ENCODE peak calls at places on chromosomes 11 and 22, in five cellular contexts. U is IMR-90, S is body of pancreas, I is gastrocnemius medialis, R is sigmoid colon. E is an unnamed sample. For H3K4me1, the result is how much of the 10 kb centered on the place peaks cover.

GRCh38 chr11:12556788-12557384 is 117.3 kb upstream of the TEAD1 start:
- DNase-seq in S (peak), I (no peak), U (peak), R (peak), E (peak)

GRCh38 chr11:130535530-130535929 is 87.1 kb downstream of the ADAMTS15 start:
- DNase-seq in I (no peak), S (no peak), R (no peak), U (no peak), E (no peak)

GRCh38 chr11:47987781-47988180 is 7.4 kb downstream of the PTPRJ start:
- DNase-seq in R (peak), S (no peak), U (no peak), I (no peak), E (no peak)

GRCh38 chr11:5701184-5701583 is 11.6 kb downstream of the TRIM22 start:
- DNase-seq in R (no peak), U (no peak), I (no peak), S (no peak), E (no peak)

GRCh38 chr11:45212566-45213315 is 66.3 kb downstream of the PRDM11 start:
- DNase-seq in S (no peak), R (peak), U (no peak), I (no peak), E (no peak)

GRCh38 chr11:80031014-80031565 is 590.3 kb upstream of the TENM4 start:
- DNase-seq in I (no peak), U (no peak), R (no peak), S (no peak), E (no peak)

GRCh38 chr22:39519681-39520053 is 695 bp upstream of the ATF4 start:
- DNase-seq in U (no peak), S (peak), R (peak), I (peak), E (peak)

GRCh38 chr11:20156876-20157613 is 3.2 kb downstream of the DBX1 start:
- DNase-seq in I (no peak), R (no peak), U (no peak), S (no peak), E (no peak)

GRCh38 chr11:67662142-67662805 is 11.7 kb upstream of the ACY3 start:
- DNase-seq in R (no peak), S (no peak), U (no peak), I (no peak), E (no peak)

GRCh38 chr22:43951966-43952365 is 3.3 kb upstream of the SAMM50 start:
- DNase-seq in I (no peak), U (no peak), R (no peak), S (no peak), E (no peak)

GRCh38 chr11:15972838-15973237 is 383.5 kb downstream of the SOX6 start:
- DNase-seq in I (no peak), U (no peak), R (no peak), S (no peak), E (no peak)

GRCh38 chr11:43937434-43938411 is 4.7 kb upstream of the C11orf96 start:
- DNase-seq in S (no peak), I (no peak), R (no peak), U (peak), E (no peak)

GRCh38 chr11:66280428-66280827 is 2.5 kb downstream of the CNIH2 start:
- DNase-seq in R (no peak), U (no peak), I (no peak), S (no peak), E (no peak)

GRCh38 chr11:117426297-117426685 is 98.6 kb downstream of the CEP164 start:
- DNase-seq in S (peak), R (peak), U (peak), I (no peak), E (peak)

DNA sequence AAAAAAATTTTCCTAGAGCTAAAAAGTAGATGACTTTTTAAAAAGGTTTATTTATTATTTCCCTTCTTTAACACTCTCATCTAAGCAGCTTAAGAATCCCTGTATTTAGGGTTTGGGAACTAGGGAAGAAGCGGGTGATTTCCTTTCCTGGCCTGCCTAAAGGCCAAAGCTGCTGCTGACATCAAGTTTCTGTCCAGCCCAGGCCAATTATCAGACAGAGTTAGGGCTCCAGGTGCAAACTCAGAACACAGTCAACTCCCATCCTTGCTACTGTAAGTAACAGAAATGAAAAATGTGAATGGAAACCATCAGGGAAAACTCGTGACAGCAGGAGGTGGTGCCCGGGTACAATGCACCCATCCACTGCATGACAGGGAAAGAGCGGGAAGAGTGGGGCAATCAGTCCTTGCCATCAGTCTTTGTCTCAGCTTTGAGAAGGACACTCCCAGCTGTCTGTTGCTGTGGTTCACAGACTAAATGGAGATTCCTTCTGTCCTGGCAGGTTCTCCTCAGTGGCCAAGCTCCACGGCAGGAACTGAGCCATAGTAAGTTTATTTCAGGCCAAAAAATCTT is 109.0 kb downstream of the CCDC81 start:
- DNase-seq in I (no peak), R (no peak), S (no peak), U (no peak), E (no peak)
- H3K4me1 ChIP-seq in I (under half), R (under half), S (under half), U (under half), E (under half)

GRCh38 chr11:62336949-62337681 is at the start of gene ASRGL1:
- DNase-seq in U (peak), R (peak), S (peak), I (peak), E (peak)
- TF ChIP-seq POLR2A in U (no peak), R (no peak), S (peak), I (peak), E (peak)

GRCh38 chr22:46618104-46618647 is 2.0 kb upstream of the GRAMD4 start:
- DNase-seq in U (no peak), S (no peak), R (no peak), I (no peak), E (no peak)

GRCh38 chr22:46619240-46619829 is 851 bp upstream of the GRAMD4 start:
- DNase-seq in S (no peak), I (no peak), R (no peak), U (no peak), E (no peak)

GRCh38 chr22:46620588-46621242 is 529 bp downstream of the GRAMD4 start:
- DNase-seq in I (no peak), R (peak), S (no peak), U (no peak), E (no peak)

GRCh38 chr22:46618667-46619066 is 1.5 kb upstream of the GRAMD4 start:
- DNase-seq in R (no peak), I (no peak), S (no peak), U (no peak), E (no peak)

DNA sequence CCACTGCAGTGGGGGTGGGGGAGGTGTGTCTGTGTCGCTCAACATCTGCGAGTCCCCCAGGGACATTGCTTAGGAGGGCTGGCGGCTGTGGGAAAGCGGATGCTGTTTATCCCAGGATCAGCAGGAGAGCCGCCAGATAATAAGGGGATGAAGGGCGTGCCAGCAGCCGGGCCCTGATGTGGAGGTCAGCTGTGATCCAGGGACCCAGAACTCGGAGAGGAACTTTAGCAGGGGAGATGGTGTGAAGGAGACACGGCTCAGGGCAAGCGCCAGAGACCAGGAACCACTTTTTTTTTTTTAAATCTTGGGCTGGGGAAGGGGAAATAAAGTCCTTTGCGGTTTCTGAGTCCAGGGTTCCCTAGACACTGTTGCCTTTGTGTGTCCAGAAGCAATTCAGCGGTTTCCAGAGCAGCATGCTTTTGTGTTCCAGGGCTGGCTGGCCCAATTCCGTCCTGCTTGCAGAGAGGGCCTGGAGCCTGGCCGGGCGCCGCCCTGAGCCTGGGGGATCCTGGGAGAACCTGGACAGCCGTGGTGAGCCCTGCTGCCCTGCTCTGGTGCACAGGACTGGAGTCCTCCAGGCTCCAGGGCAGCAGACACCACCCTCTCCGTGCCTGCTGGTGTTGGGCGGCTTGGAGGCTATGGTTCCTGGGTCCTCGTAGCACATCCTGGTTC is at the start of gene GRAMD4:
- DNase-seq in R (peak), I (no peak), S (no peak), U (no peak), E (peak)
- H3K4me3 ChIP-seq in R (no peak), I (no peak), S (no peak), U (no peak), E (no peak)

DNA sequence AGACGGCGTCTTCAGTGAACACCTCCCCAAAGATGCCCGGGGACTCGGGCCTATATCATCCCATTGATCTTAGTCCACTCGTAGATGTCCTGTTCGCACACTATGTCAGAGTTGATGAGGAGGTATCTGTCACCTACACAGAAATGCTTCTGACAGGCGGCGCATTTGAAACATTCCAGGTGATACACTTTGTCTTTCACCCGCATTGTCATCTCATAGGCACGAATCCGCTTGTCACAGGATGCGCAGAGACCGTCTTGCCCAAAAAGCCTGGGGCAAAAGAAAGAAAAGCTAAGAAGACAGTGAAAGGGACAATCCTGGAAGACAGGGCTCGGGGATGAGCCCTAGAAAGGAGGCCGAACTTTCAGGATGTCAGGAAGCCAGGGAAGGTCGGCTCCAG is 32.6 kb downstream of the LMO2 start:
- DNase-seq in I (no peak), U (no peak), S (no peak), R (no peak), E (no peak)
- H3K4me1 ChIP-seq in I (under half), U (under half), S (under half), R (under half), E (under half)

DNA sequence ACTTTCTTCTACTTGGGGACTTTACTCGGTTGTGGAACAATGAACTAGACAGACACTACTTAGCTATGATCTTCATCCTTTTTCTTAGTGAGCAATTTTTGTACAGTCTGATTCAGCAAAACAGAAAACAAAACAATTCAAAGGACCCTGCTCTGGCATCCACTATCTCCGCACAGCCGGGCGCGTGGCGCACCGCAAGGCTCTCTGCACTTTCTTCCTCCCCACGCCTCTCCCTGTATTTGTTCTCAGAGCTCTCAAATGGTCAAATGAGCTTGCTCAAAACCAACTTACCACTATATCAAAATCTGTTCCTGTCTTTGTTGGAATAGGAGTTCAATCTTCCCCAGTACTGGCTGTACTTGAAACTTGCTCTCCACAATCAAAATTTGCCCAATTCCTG is 7.4 kb downstream of the EEF1G start:
- DNase-seq in S (no peak), U (no peak), R (no peak), I (no peak), E (no peak)
- TF ChIP-seq POLR2A in S (no peak), U (no peak), R (no peak), I (no peak), E (no peak)

GRCh38 chr22:30998329-30998728 is 29.3 kb downstream of the TUG1 start:
- DNase-seq in R (no peak), S (no peak), U (no peak), I (no peak), E (no peak)

GRCh38 chr22:30994960-30995359 is 25.9 kb downstream of the TUG1 start:
- DNase-seq in U (no peak), I (no peak), S (no peak), R (no peak), E (no peak)

GRCh38 chr22:30992565-30992964 is 23.5 kb downstream of the TUG1 start:
- DNase-seq in S (no peak), R (no peak), U (no peak), I (no peak), E (no peak)

GRCh38 chr22:31001124-31001770 is 32.2 kb downstream of the TUG1 start:
- DNase-seq in S (no peak), I (no peak), U (no peak), R (no peak), E (no peak)

DNA sequence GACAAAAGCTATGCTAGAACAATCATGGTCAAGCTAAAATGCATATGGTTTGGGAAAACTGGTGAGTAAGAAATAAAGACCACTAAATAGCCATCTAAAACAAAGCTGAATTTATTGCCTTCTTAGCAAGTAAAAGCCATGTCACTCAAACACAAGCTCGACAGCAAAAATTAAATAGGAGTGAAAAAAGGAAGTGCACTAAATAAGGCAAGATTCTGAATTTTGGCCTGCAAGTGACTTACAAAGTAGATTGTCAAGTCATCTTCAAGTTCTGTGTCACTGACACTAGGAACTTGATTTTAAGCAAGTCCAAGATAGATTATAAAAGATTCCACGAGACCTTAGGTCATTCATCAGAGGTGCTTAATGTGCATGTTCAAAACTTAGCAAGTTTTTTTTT is 27.4 kb downstream of the TUG1 start:
- DNase-seq in S (no peak), I (no peak), U (no peak), R (no peak), E (no peak)
- H3K4me3 ChIP-seq in S (no peak), I (no peak), U (no peak), R (no peak), E (no peak)

GRCh38 chr11:62540804-62541671 is 5.6 kb downstream of the AHNAK start:
- DNase-seq in S (no peak), R (peak), I (no peak), U (peak), E (no peak)

GRCh38 chr11:62542111-62542745 is 4.4 kb downstream of the AHNAK start:
- DNase-seq in U (peak), I (no peak), R (no peak), S (no peak), E (no peak)

GRCh38 chr11:62536301-62536957 is 10.2 kb downstream of the AHNAK start:
- DNase-seq in I (no peak), U (no peak), S (no peak), R (peak), E (no peak)

GRCh38 chr11:62538470-62539237 is 8.0 kb downstream of the AHNAK start:
- DNase-seq in U (no peak), R (no peak), I (no peak), S (no peak), E (no peak)

GRCh38 chr11:62539238-62539925 is 7.2 kb downstream of the AHNAK start:
- DNase-seq in I (no peak), R (peak), U (peak), S (no peak), E (no peak)
- H3K4me1 ChIP-seq in I (half or more), R (half or more), U (half or more), S (half or more), E (half or more)

E was measured in tibial nerve.